ENCODE peak calls at places on chromosomes 5 and 9, in seven cellular contexts. V is brain microvascular endothelial cell; I is upper lobe of right lung; H is cardiac muscle cell; E is CD4-positive, alpha-beta T cell; G is fibroblast of lung; X is DND-41. B is an unnamed sample.

GRCh38 chr5:125200842-125201373 is 454.5 kb upstream of the ZNF608 start:
- DNase-seq in I (no peak), V (no peak), E (no peak), X (no peak), G (no peak), H (no peak), B (no peak)

GRCh38 chr9:14281136-14281795 is 32.7 kb downstream of the NFIB start:
- DNase-seq in G (no peak), I (no peak), X (no peak), V (no peak), H (no peak), E (no peak), B (no peak)

GRCh38 chr9:38278457-38278856 is 114.0 kb upstream of the ALDH1B1 start:
- DNase-seq in X (no peak), I (no peak), H (no peak), V (no peak), E (no peak), G (no peak), B (no peak)

GRCh38 chr5:123786411-123786810 is 274.4 kb downstream of the CSNK1G3 start:
- DNase-seq in H (no peak), X (no peak), E (no peak), V (no peak), G (no peak), I (no peak), B (no peak)

GRCh38 chr5:170226661-170227060 is 6.1 kb upstream of the C5orf58 start:
- DNase-seq in I (no peak), H (no peak), V (no peak), G (no peak), E (no peak), X (no peak), B (no peak)

GRCh38 chr5:136221340-136221739 is 28.4 kb upstream of the SMIM32 start:
- DNase-seq in I (no peak), X (no peak), H (no peak), E (no peak), V (no peak), G (no peak), B (no peak)

GRCh38 chr5:128645582-128645981 is 107.5 kb upstream of the FBN2 start:
- DNase-seq in I (no peak), V (no peak), X (no peak), E (no peak), G (no peak), H (no peak), B (no peak)

GRCh38 chr9:27347889-27348288 is 50.9 kb upstream of the EQTN start:
- DNase-seq in V (no peak), G (no peak), E (no peak), H (no peak), X (no peak), I (no peak), B (no peak)

GRCh38 chr5:4511996-4512656 is 628.0 kb upstream of the ADAMTS16 start:
- DNase-seq in X (peak; percentile 40), V (no peak), E (no peak), H (no peak), G (no peak), I (peak; percentile 88), B (peak; percentile 2)

GRCh38 chr5:142871056-142871879 is 101.1 kb downstream of the ARHGAP26 start:
- DNase-seq in G (no peak), E (no peak), I (no peak), X (no peak), V (no peak), H (no peak), B (peak; percentile 35)

GRCh38 chr9:128903871-128904371 is 16.9 kb upstream of the PHYHD1 start:
- DNase-seq in G (peak; percentile 32), X (no peak), E (no peak), V (peak; percentile 56), H (no peak), I (no peak), B (no peak)

GRCh38 chr5:133996683-133997252 is 8.0 kb downstream of the VDAC1 start:
- DNase-seq in I (no peak), G (no peak), E (no peak), H (peak; percentile 15), X (peak; percentile 31), V (no peak), B (no peak)

GRCh38 chr5:96565843-96566242 is 96.3 kb upstream of the CAST start:
- DNase-seq in V (peak; percentile 91), E (no peak), X (no peak), H (peak; percentile 66), I (no peak), G (peak; percentile 80), B (peak; percentile 41)

GRCh38 chr9:88379352-88379751 is 8.9 kb upstream of the SPIN1 start:
- DNase-seq in X (no peak), G (no peak), V (no peak), E (no peak), I (no peak), H (no peak), B (no peak)

GRCh38 chr9:111965566-111966019 is 69.0 kb downstream of the UGCG start:
- DNase-seq in X (no peak), E (no peak), V (peak; percentile 98), G (peak; percentile 88), H (peak; percentile 82), I (no peak), B (peak; percentile 92)

GRCh38 chr5:93596310-93596675 is 13.3 kb downstream of the NR2F1 start:
- DNase-seq in I (no peak), H (no peak), V (no peak), E (no peak), G (no peak), X (no peak), B (no peak)

GRCh38 chr9:134168731-134169130 is 4.4 kb upstream of the RNU6ATAC start:
- DNase-seq in G (no peak), E (no peak), H (no peak), V (no peak), X (no peak), I (no peak), B (no peak)
- TF ChIP-seq CTCF in G (peak; percentile 21), E (no peak), H (no peak), V (peak; percentile 45), X (peak; percentile 28), I (no peak), B (peak; percentile 20)

DNA sequence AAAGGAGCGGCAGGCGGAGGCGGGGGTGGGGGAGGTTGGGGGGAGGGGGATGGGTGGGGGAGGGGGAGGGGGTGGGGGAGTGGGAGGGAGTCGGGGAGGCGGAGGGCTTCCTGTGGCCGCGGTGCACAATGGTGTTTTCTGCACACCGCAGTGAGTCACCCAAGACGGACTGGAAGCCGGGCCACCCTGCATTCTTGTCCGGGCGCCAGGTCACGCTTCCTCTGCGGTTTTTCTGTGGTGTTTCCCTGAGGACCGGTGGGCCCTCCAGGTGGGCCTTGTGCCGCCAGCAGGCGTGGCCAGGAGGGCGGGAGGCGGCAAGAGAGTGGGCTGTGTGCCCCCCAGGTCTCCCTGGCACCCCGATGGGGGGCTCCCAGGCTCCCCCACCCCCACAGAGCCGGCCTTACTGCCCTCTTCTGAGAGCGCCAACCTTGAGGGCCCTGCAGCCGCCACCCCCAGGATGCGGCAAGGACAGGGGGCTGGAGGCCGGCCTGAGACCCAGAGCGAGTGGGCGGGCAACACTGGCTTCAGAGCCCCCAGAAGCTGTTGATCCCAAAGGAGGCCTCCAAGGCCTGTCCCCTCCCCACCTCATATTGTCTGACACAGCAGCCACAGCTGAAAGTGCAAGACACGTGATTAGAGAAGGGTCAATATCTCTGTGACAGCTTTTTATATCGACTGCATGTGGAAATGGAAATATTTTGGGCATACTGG is 11.1 kb downstream of the EXD3 start:
- DNase-seq in E (peak; percentile 23), H (peak; percentile 95), X (no peak), V (peak; percentile 90), I (peak; percentile 87), G (peak; percentile 85), B (peak; percentile 97)
- H3K27ac ChIP-seq in E (no peak overlapping the region), H (no peak overlapping the region), X (no peak overlapping the region), V (peak overlapping the region; percentile 54), I (peak overlapping the region; percentile 79), G (peak overlapping the region; percentile 54), B (peak overlapping the region; percentile 93)

DNA sequence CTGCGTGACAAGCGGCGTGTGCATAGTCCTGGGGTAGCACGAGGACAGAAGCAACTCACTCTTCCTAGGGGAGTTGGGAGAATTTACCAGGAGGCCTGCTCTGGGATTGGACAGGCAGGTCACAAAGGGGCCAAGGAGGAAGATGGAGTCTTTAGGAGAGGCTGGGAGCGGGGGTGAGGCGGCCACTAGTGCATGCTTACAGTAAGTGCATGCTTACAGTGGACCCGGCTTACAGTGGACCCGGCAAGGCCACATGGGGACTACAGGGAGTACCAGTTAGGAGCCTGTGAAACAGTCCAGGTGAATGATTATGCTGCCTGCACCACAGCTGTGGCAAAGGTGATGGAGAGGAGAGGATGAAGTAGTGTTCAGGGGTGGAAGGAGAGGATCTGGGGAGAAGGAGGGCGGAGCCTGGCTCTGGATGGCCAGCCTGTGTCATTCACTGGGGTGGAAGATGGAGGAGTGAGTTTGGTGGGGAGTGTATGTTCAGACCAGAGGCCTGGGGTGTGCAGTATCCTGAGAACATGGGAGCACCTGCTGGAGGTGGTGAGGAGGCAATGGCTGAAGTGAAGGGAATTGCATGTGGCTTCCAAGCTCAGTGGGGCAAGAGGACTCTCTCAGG is 78.7 kb downstream of the CRB2 start:
- DNase-seq in I (peak; percentile 36), G (no peak), X (no peak), H (no peak), E (no peak), V (peak; percentile 9), B (peak; percentile 20)
- TF ChIP-seq CTCF in I (no peak), G (no peak), X (no peak), H (no peak), E (no peak), V (peak; percentile 46), B (no peak)

DNA sequence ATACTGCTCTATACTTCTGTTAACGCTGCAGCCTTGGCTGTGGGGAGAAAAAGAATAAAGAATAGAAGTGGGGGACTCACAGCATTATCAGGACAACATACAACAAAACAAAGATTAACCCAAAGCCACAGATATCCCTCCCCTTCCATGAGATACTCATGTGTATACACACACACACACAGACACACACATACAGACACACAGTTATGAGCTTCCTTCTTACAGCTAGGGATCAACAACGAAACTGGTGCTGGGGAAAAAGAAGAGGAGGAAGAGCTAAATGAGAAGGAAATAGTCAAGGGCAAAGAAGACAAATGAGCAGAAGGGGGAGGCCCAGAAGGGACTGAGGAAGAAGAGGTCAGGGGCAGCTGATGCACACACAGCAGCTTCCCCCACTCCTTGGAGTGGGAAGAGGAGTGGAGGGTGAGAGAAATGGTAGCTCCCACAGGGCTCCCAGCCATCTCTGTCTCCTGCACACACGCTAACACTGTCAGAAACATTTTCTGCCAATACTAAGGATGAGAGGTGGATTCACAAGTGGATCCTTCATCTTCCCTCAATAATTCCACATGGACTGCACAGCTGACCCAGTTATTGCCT is 66.2 kb downstream of the SIL1 start:
- DNase-seq in E (no peak), H (peak; percentile 27), V (no peak), X (no peak), I (no peak), G (peak; percentile 22), B (no peak)
- H3K27ac ChIP-seq in E (no peak overlapping the region), H (peak overlapping the region; percentile 92), V (no peak overlapping the region), X (no peak overlapping the region), I (peak overlapping the region; percentile 63), G (no peak overlapping the region), B (no peak overlapping the region)

B was measured in RWPE1.